ENCODE peak calls at places on chromosomes 5 and 9, in five cellular contexts. One of them, this sample, is unnamed.

GRCh38 chr5:2899311-2899710 is 147.8 kb upstream of the IRX2 start:
- DNase-seq in SJSA1: peak
- DNase-seq in cardiac fibroblast: no peak
- DNase-seq in fibroblast of villous mesenchyme: no peak
- DNase-seq in trophoblast cell: no peak
- DNase-seq in this sample: no peak

GRCh38 chr5:5340206-5340729 is 82.2 kb upstream of the ICE1 start:
- DNase-seq in cardiac fibroblast: peak
- DNase-seq in fibroblast of villous mesenchyme: peak
- DNase-seq in trophoblast cell: peak
- DNase-seq in SJSA1: peak
- DNase-seq in this sample: peak

GRCh38 chr5:159826351-159827222 is 89.7 kb upstream of the ADRA1B start:
- DNase-seq in SJSA1: peak
- DNase-seq in cardiac fibroblast: peak
- DNase-seq in fibroblast of villous mesenchyme: peak
- DNase-seq in trophoblast cell: peak
- DNase-seq in this sample: peak

GRCh38 chr5:54217826-54218503 is 92.4 kb downstream of the ARL15 start:
- DNase-seq in SJSA1: no peak
- DNase-seq in fibroblast of villous mesenchyme: peak
- DNase-seq in cardiac fibroblast: peak
- DNase-seq in trophoblast cell: peak
- DNase-seq in this sample: peak

GRCh38 chr9:120856700-120857099 is 14.0 kb upstream of the PSMD5 start:
- DNase-seq in trophoblast cell: no peak
- DNase-seq in fibroblast of villous mesenchyme: no peak
- DNase-seq in cardiac fibroblast: no peak
- DNase-seq in SJSA1: no peak
- DNase-seq in this sample: no peak

GRCh38 chr9:91843623-91844111 is 106.4 kb downstream of the ROR2 start:
- DNase-seq in cardiac fibroblast: no peak
- DNase-seq in trophoblast cell: no peak
- DNase-seq in SJSA1: no peak
- DNase-seq in fibroblast of villous mesenchyme: peak
- DNase-seq in this sample: peak

GRCh38 chr9:127910613-127911205 is 6.1 kb downstream of the ST6GALNAC4 start:
- DNase-seq in cardiac fibroblast: no peak
- DNase-seq in trophoblast cell: peak
- DNase-seq in SJSA1: no peak
- DNase-seq in fibroblast of villous mesenchyme: peak
- DNase-seq in this sample: peak

GRCh38 chr5:134420326-134420725 is 8.6 kb upstream of the CDKN2AIPNL start:
- DNase-seq in cardiac fibroblast: peak
- DNase-seq in trophoblast cell: peak
- DNase-seq in SJSA1: no peak
- DNase-seq in fibroblast of villous mesenchyme: peak
- DNase-seq in this sample: peak

GRCh38 chr5:135718151-135718550 is 116.3 kb upstream of the SLC25A48 start:
- DNase-seq in trophoblast cell: peak
- DNase-seq in fibroblast of villous mesenchyme: peak
- DNase-seq in SJSA1: peak
- DNase-seq in cardiac fibroblast: peak
- DNase-seq in this sample: peak

GRCh38 chr5:178426326-178427130 is 163.7 kb downstream of the COL23A1 start:
- DNase-seq in trophoblast cell: peak
- DNase-seq in fibroblast of villous mesenchyme: no peak
- DNase-seq in SJSA1: peak
- DNase-seq in cardiac fibroblast: no peak
- DNase-seq in this sample: no peak

GRCh38 chr9:136808075-136808780 is 480 bp downstream of the RABL6 start:
- DNase-seq in fibroblast of villous mesenchyme: no peak
- DNase-seq in SJSA1: peak
- DNase-seq in trophoblast cell: peak
- DNase-seq in cardiac fibroblast: no peak
- DNase-seq in this sample: no peak

GRCh38 chr5:65986050-65986451 is 59.7 kb downstream of the ERBIN start:
- DNase-seq in trophoblast cell: no peak
- DNase-seq in fibroblast of villous mesenchyme: peak
- DNase-seq in SJSA1: no peak
- DNase-seq in cardiac fibroblast: peak
- DNase-seq in this sample: peak

GRCh38 chr5:154474267-154474956 is 3.6 kb downstream of the HAND1 start:
- DNase-seq in fibroblast of villous mesenchyme: no peak
- DNase-seq in SJSA1: no peak
- DNase-seq in trophoblast cell: no peak
- DNase-seq in cardiac fibroblast: no peak
- DNase-seq in this sample: no peak

GRCh38 chr5:80213467-80213866 is 42.4 kb downstream of the SERINC5 start:
- DNase-seq in trophoblast cell: no peak
- DNase-seq in fibroblast of villous mesenchyme: no peak
- DNase-seq in SJSA1: no peak
- DNase-seq in cardiac fibroblast: no peak
- DNase-seq in this sample: no peak

GRCh38 chr5:77224672-77225355 is 14.3 kb downstream of the PDE8B start:
- DNase-seq in SJSA1: no peak
- DNase-seq in cardiac fibroblast: peak
- DNase-seq in fibroblast of villous mesenchyme: peak
- DNase-seq in trophoblast cell: peak
- DNase-seq in this sample: peak

GRCh38 chr9:98087420-98088354 is 31.2 kb downstream of the NANS start:
- DNase-seq in SJSA1: no peak
- DNase-seq in trophoblast cell: peak
- DNase-seq in fibroblast of villous mesenchyme: peak
- DNase-seq in cardiac fibroblast: peak
- DNase-seq in this sample: peak

GRCh38 chr5:178496661-178497060 is 93.5 kb downstream of the COL23A1 start:
- DNase-seq in SJSA1: no peak
- DNase-seq in cardiac fibroblast: no peak
- DNase-seq in fibroblast of villous mesenchyme: no peak
- DNase-seq in trophoblast cell: no peak
- DNase-seq in this sample: no peak

GRCh38 chr5:2675548-2675947 is 75.9 kb downstream of the IRX2 start:
- DNase-seq in cardiac fibroblast: no peak
- DNase-seq in trophoblast cell: no peak
- DNase-seq in SJSA1: peak
- DNase-seq in fibroblast of villous mesenchyme: no peak
- DNase-seq in this sample: no peak

GRCh38 chr5:179121667-179122111 is 61.5 kb downstream of the ZNF354C start:
- DNase-seq in fibroblast of villous mesenchyme: no peak
- DNase-seq in SJSA1: no peak
- DNase-seq in trophoblast cell: no peak
- DNase-seq in cardiac fibroblast: no peak
- DNase-seq in this sample: no peak

GRCh38 chr9:119365291-119366027 is 3.8 kb downstream of the BRINP1 start:
- DNase-seq in fibroblast of villous mesenchyme: peak
- DNase-seq in trophoblast cell: peak
- DNase-seq in SJSA1: no peak
- DNase-seq in cardiac fibroblast: peak
- DNase-seq in this sample: peak

GRCh38 chr5:88438006-88438405 is 169.4 kb upstream of the TMEM161B start:
- DNase-seq in fibroblast of villous mesenchyme: no peak
- DNase-seq in SJSA1: peak
- DNase-seq in cardiac fibroblast: no peak
- DNase-seq in trophoblast cell: peak
- DNase-seq in this sample: no peak

GRCh38 chr5:16616536-16617271 is at the start of gene RETREG1:
- DNase-seq in trophoblast cell: peak
- DNase-seq in fibroblast of villous mesenchyme: peak
- DNase-seq in SJSA1: no peak
- DNase-seq in cardiac fibroblast: no peak
- DNase-seq in this sample: peak

GRCh38 chr5:151094861-151095260 is 14.0 kb upstream of the TNIP1 start:
- DNase-seq in trophoblast cell: peak
- DNase-seq in SJSA1: no peak
- DNase-seq in cardiac fibroblast: peak
- DNase-seq in fibroblast of villous mesenchyme: peak
- DNase-seq in this sample: peak
- H3K4me3 ChIP-seq in trophoblast cell: no peak
- H3K4me3 ChIP-seq in SJSA1: no peak
- H3K4me3 ChIP-seq in cardiac fibroblast: no peak
- H3K4me3 ChIP-seq in fibroblast of villous mesenchyme: no peak
- H3K4me3 ChIP-seq in this sample: no peak

GRCh38 chr5:51500-51823 is 40.5 kb upstream of the PLEKHG4B start:
- DNase-seq in SJSA1: no peak
- DNase-seq in cardiac fibroblast: no peak
- DNase-seq in trophoblast cell: no peak
- DNase-seq in fibroblast of villous mesenchyme: no peak
- DNase-seq in this sample: no peak

GRCh38 chr5:49953-50544 is 41.9 kb upstream of the PLEKHG4B start:
- DNase-seq in cardiac fibroblast: no peak
- DNase-seq in SJSA1: no peak
- DNase-seq in fibroblast of villous mesenchyme: no peak
- DNase-seq in trophoblast cell: no peak
- DNase-seq in this sample: no peak

GRCh38 chr5:53381-54174 is 38.4 kb upstream of the PLEKHG4B start:
- DNase-seq in SJSA1: no peak
- DNase-seq in trophoblast cell: peak
- DNase-seq in fibroblast of villous mesenchyme: no peak
- DNase-seq in cardiac fibroblast: peak
- DNase-seq in this sample: peak

GRCh38 chr5:48192-48591 is 43.8 kb upstream of the PLEKHG4B start:
- DNase-seq in trophoblast cell: peak
- DNase-seq in cardiac fibroblast: no peak
- DNase-seq in SJSA1: no peak
- DNase-seq in fibroblast of villous mesenchyme: no peak
- DNase-seq in this sample: no peak

GRCh38 chr5:50724-51499 is 41.1 kb upstream of the PLEKHG4B start:
- DNase-seq in SJSA1: no peak
- DNase-seq in fibroblast of villous mesenchyme: no peak
- DNase-seq in trophoblast cell: no peak
- DNase-seq in cardiac fibroblast: no peak
- DNase-seq in this sample: no peak
- H3K4me3 ChIP-seq in SJSA1: no peak
- H3K4me3 ChIP-seq in fibroblast of villous mesenchyme: no peak
- H3K4me3 ChIP-seq in trophoblast cell: no peak
- H3K4me3 ChIP-seq in cardiac fibroblast: no peak
- H3K4me3 ChIP-seq in this sample: no peak

GRCh38 chr5:37715957-37716356 is 123.9 kb downstream of the GDNF start:
- DNase-seq in fibroblast of villous mesenchyme: peak
- DNase-seq in SJSA1: no peak
- DNase-seq in trophoblast cell: no peak
- DNase-seq in cardiac fibroblast: no peak
- DNase-seq in this sample: no peak

GRCh38 chr5:37716405-37716804 is 123.4 kb downstream of the GDNF start:
- DNase-seq in cardiac fibroblast: no peak
- DNase-seq in fibroblast of villous mesenchyme: no peak
- DNase-seq in trophoblast cell: no peak
- DNase-seq in SJSA1: no peak
- DNase-seq in this sample: no peak

GRCh38 chr5:37717613-37718431 is 122.0 kb downstream of the GDNF start:
- DNase-seq in SJSA1: peak
- DNase-seq in trophoblast cell: no peak
- DNase-seq in fibroblast of villous mesenchyme: peak
- DNase-seq in cardiac fibroblast: peak
- DNase-seq in this sample: peak

GRCh38 chr5:37715361-37715760 is 124.5 kb downstream of the GDNF start:
- DNase-seq in cardiac fibroblast: peak
- DNase-seq in SJSA1: no peak
- DNase-seq in trophoblast cell: no peak
- DNase-seq in fibroblast of villous mesenchyme: no peak
- DNase-seq in this sample: no peak

DNA sequence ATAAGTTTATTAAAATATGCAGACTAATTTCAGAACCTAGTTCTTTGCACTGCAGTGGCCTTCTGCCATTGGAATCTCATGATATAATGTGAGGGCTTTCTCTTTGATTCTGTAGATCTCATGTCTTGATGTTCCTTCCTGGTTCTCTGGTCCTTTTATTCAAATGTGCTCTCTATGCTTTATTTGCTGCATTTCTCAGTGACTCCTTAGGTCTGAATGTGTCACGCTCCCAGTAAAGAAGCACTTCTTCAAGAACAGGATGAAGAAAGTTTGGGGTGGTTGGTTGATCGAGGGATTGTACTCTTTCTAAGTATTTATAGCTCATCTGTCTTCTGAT is 122.6 kb downstream of the GDNF start:
- DNase-seq in cardiac fibroblast: no peak
- DNase-seq in SJSA1: no peak
- DNase-seq in trophoblast cell: no peak
- DNase-seq in fibroblast of villous mesenchyme: no peak
- DNase-seq in this sample: no peak
- H3K4me3 ChIP-seq in cardiac fibroblast: no peak
- H3K4me3 ChIP-seq in SJSA1: no peak
- H3K4me3 ChIP-seq in trophoblast cell: no peak
- H3K4me3 ChIP-seq in fibroblast of villous mesenchyme: no peak
- H3K4me3 ChIP-seq in this sample: no peak

DNA sequence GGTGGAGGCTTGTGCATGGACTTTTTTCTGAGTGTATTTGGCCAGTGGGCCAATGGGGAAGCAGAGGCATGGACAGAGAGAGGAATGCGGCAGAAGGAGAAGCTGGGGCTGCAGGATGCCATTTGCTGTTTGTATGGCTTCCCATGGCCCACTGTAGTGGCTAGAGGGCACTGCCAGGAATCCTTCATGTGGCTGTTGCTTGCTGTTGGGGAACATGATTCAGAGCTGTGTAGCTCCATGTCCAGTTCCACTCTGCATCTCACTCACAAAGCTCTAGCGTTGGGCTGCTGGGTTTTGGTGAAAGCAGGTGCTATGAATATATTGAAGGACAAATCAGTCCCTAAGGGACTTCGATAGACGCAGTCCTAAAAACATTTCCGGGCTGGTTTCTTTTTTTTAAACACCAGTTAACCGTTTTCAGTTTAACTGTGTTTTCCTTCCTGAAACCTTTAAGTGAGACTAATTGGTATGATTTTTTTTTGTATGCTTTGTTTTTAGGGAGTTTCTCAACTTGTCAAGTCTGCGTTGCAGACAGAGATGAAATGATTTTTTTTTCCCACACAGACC is 51.3 kb downstream of the SLC22A5 start:
- DNase-seq in fibroblast of villous mesenchyme: no peak
- DNase-seq in trophoblast cell: no peak
- DNase-seq in SJSA1: no peak
- DNase-seq in cardiac fibroblast: peak
- DNase-seq in this sample: no peak
- H3K4me3 ChIP-seq in fibroblast of villous mesenchyme: no peak
- H3K4me3 ChIP-seq in trophoblast cell: no peak
- H3K4me3 ChIP-seq in SJSA1: no peak
- H3K4me3 ChIP-seq in cardiac fibroblast: no peak
- H3K4me3 ChIP-seq in this sample: no peak

GRCh38 chr5:140403613-140404012 is 2.0 kb downstream of the ANKHD1 start:
- DNase-seq in fibroblast of villous mesenchyme: no peak
- DNase-seq in SJSA1: no peak
- DNase-seq in trophoblast cell: no peak
- DNase-seq in cardiac fibroblast: no peak
- DNase-seq in this sample: no peak
- H3K4me3 ChIP-seq in fibroblast of villous mesenchyme: peak
- H3K4me3 ChIP-seq in SJSA1: no peak
- H3K4me3 ChIP-seq in trophoblast cell: no peak
- H3K4me3 ChIP-seq in cardiac fibroblast: no peak
- H3K4me3 ChIP-seq in this sample: no peak

DNA sequence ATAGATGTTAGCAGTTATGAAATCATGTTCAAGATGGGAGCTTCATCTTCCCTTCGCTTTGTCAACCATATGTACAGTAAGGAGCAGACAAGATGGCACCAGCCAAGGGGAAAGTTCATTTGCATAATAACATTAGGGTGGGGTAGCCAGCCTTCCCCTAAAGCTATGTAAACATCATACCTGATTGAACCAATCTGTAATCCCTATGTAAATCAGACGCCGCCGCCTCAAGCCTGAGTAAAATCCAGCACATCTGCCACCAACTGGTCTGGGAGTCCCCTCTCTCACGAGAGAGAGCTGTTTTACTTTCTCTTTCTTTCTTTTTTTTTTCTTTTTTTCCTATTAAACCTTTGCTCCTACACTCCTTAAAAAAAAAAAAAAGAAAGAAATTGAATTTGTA is 30.8 kb upstream of the REEP2 start:
- DNase-seq in SJSA1: no peak
- DNase-seq in fibroblast of villous mesenchyme: peak
- DNase-seq in trophoblast cell: no peak
- DNase-seq in cardiac fibroblast: no peak
- DNase-seq in this sample: no peak
- H3K4me3 ChIP-seq in SJSA1: no peak
- H3K4me3 ChIP-seq in fibroblast of villous mesenchyme: no peak
- H3K4me3 ChIP-seq in trophoblast cell: no peak
- H3K4me3 ChIP-seq in cardiac fibroblast: no peak
- H3K4me3 ChIP-seq in this sample: no peak

This sample was measured in choroid plexus epithelial cell.